ENCODE peak calls at places on chromosome 6, in six cellular contexts. P, B, R, H, K and O are unnamed samples.

GRCh38 chr6:111503660-111504059 is 20.6 kb upstream of the REV3L start:
- DNase-seq in P (no peak), B (no peak), R (no peak), H (no peak), K (no peak), O (no peak)

GRCh38 chr6:31702421-31702818 is 704 bp downstream of the ABHD16A start:
- DNase-seq in P (no peak), B (no peak), R (no peak), H (no peak), K (no peak), O (peak; percentile 49)

GRCh38 chr6:136593748-136594490 is 43.7 kb upstream of the MAP7 start:
- DNase-seq in P (peak; percentile 97), B (peak; percentile 52), R (no peak), H (peak; percentile 66), K (no peak), O (no peak)

GRCh38 chr6:77857421-77857820 is 204.6 kb downstream of the MEI4 start:
- DNase-seq in P (no peak), B (no peak), R (no peak), H (no peak), K (no peak), O (peak; percentile 17)

GRCh38 chr6:6927437-6928361 is 180.1 kb upstream of the RREB1 start:
- DNase-seq in P (no peak), B (no peak), R (no peak), H (no peak), K (no peak), O (no peak)

GRCh38 chr6:14228571-14228970 is 111.0 kb downstream of the CD83 start:
- DNase-seq in P (no peak), B (no peak), R (no peak), H (no peak), K (no peak), O (no peak)

GRCh38 chr6:30556714-30556963 is 350 bp upstream of the GNL1 start:
- DNase-seq in P (no peak), B (no peak), R (peak; percentile 86), H (peak; percentile 95), K (peak; percentile 93), O (peak; percentile 97)

GRCh38 chr6:14060971-14061370 is 56.6 kb upstream of the CD83 start:
- DNase-seq in P (no peak), B (no peak), R (no peak), H (no peak), K (no peak), O (no peak)

GRCh38 chr6:109008537-109008950 is 86.1 kb downstream of the SESN1 start:
- DNase-seq in P (no peak), B (no peak), R (no peak), H (no peak), K (no peak), O (no peak)

GRCh38 chr6:74940211-74940610 is 265.6 kb downstream of the COL12A1 start:
- DNase-seq in P (no peak), B (no peak), R (no peak), H (no peak), K (no peak), O (no peak)

GRCh38 chr6:158418501-158418900 is 106.2 kb downstream of the TULP4 start:
- DNase-seq in P (no peak), B (no peak), R (no peak), H (no peak), K (no peak), O (no peak)

GRCh38 chr6:30263734-30264133 is 50.5 kb upstream of the TRIM26 start:
- DNase-seq in P (no peak), B (no peak), R (no peak), H (peak; percentile 31), K (no peak), O (no peak)

GRCh38 chr6:19806971-19807396 is 30.2 kb upstream of the ID4 start:
- DNase-seq in P (no peak), B (no peak), R (no peak), H (no peak), K (no peak), O (no peak)
- TF ChIP-seq POLR2A in P (no peak), B (no peak), R (no peak), H (no peak), K (no peak), O (no peak)

GRCh38 chr6:106666290-106667021 is 37.1 kb downstream of the QRSL1 start:
- DNase-seq in P (no peak), B (no peak), R (no peak), H (no peak), K (no peak), O (no peak)
- H3K4me1 ChIP-seq in P (no peaks in the 10 kb centered on the region), B (no peaks in the 10 kb centered on the region), R (no peaks in the 10 kb centered on the region), H (no peaks in the 10 kb centered on the region), K (no peaks in the 10 kb centered on the region), O (no peaks in the 10 kb centered on the region)

GRCh38 chr6:162249907-162250642 is 477.5 kb downstream of the PRKN start:
- DNase-seq in P (no peak), B (no peak), R (no peak), H (no peak), K (no peak), O (no peak)

GRCh38 chr6:162245831-162246230 is 481.7 kb downstream of the PRKN start:
- DNase-seq in P (no peak), B (peak; percentile 14), R (no peak), H (no peak), K (no peak), O (no peak)

GRCh38 chr6:162251257-162251656 is 476.3 kb downstream of the PRKN start:
- DNase-seq in P (no peak), B (peak; percentile 4), R (peak; percentile 22), H (no peak), K (no peak), O (no peak)
- TF ChIP-seq POLR2A in P (no peak), B (no peak), R (no peak), H (no peak), K (no peak), O (no peak)

DNA sequence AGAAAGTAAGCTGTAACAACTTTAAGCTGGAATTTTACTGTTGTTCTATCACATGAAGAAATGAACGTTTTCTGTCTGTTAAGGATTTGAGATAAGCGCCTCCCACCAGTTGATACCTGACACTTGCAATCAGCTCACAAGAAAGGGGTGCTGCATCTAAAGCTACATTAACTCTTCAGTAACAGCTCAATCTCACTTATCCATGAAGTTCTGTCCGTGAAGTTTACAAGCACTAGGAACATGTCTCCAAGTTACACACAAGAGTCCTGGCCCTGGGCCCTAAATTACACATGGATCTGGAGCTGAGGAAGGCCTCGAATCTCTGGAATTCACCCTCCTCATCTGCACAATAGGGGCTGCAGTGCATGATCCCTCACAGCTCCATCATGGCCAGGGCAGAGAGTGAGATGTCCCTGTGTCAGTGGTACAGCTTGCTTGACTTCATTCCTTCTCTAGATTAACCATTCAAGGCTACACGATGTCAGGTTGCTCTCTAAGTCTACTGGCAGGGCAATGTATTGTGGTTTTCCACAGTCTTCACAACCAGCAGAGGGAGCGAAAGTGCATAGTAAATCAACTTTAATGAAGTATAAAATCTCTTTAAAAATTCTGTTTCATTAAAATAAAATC is 182.4 kb upstream of the MCHR2 start:
- DNase-seq in P (peak; percentile 54), B (peak; percentile 44), R (no peak), H (no peak), K (no peak), O (no peak)
- H3K4me1 ChIP-seq in P (no peaks in the 10 kb centered on the region), B (peaks cover 22% of the 10 kb centered on the region), R (peaks cover 18% of the 10 kb centered on the region), H (no peaks in the 10 kb centered on the region), K (no peaks in the 10 kb centered on the region), O (peaks cover 12% of the 10 kb centered on the region)

GRCh38 chr6:37257634-37258404 is at the start of the genes TBC1D22B and TMEM217:
- DNase-seq in P (peak; percentile 96), B (peak; percentile 91), R (peak; percentile 98), H (peak; percentile 98), K (peak; percentile 96), O (peak; percentile 99)
- TF ChIP-seq POLR2A in P (peak; percentile 64), B (peak; percentile 73), R (peak; percentile 94), H (peak; percentile 41), K (peak; percentile 61), O (peak; percentile 33)